ENCODE peak calls at places on chromosomes 3 and 15, in seven cellular contexts. Q, A, W, H, D, C and V are unnamed samples.

GRCh38 chr3:99419111-99419510 is 219.3 kb upstream of the COL8A1 start:
- DNase-seq in A (no peak), Q (no peak), W (no peak), H (peak; percentile 52), D (no peak), C (no peak), V (no peak)

GRCh38 chr3:32947466-32948238 is 3.8 kb upstream of the CCR4 start:
- DNase-seq in D (peak; percentile 88), Q (peak; percentile 91), W (peak; percentile 94), A (peak; percentile 88), H (peak; percentile 80), C (peak; percentile 91), V (no peak)

GRCh38 chr3:58672451-58672850 is 5.9 kb upstream of the FAM3D start:
- DNase-seq in Q (no peak), H (no peak), C (no peak), W (no peak), A (no peak), D (no peak), V (peak; percentile 11)

GRCh38 chr15:81111018-81111417 is 23.1 kb upstream of the CFAP161 start:
- DNase-seq in W (no peak), C (no peak), H (no peak), D (no peak), A (no peak), Q (no peak), V (no peak)

GRCh38 chr3:120449701-120450216 is 1.0 kb downstream of the FSTL1 start:
- DNase-seq in A (no peak), W (no peak), Q (no peak), D (no peak), H (no peak), C (no peak), V (peak; percentile 18)

GRCh38 chr3:154018100-154018696 is 103.0 kb upstream of the ARHGEF26 start:
- DNase-seq in Q (no peak), C (peak; percentile 27), H (peak; percentile 35), D (peak; percentile 65), W (peak; percentile 54), A (peak; percentile 8), V (no peak)

GRCh38 chr15:30930422-30930821 is 26.7 kb downstream of the FAN1 start:
- DNase-seq in H (no peak), D (no peak), Q (no peak), W (no peak), A (no peak), C (no peak), V (no peak)

GRCh38 chr3:107488942-107489341 is 33.8 kb upstream of the BBX start:
- DNase-seq in A (no peak), H (no peak), D (no peak), C (no peak), Q (no peak), W (no peak), V (no peak)

GRCh38 chr3:186105543-186105942 is 3.3 kb downstream of the ETV5 start:
- DNase-seq in W (no peak), Q (no peak), H (no peak), A (no peak), C (no peak), D (no peak), V (no peak)

GRCh38 chr3:73405000-73405399 is 219.7 kb downstream of the PDZRN3 start:
- DNase-seq in A (no peak), Q (no peak), C (no peak), H (no peak), W (no peak), D (no peak), V (no peak)

GRCh38 chr3:187713504-187713903 is 11.1 kb upstream of the RTP2 start:
- DNase-seq in C (no peak), Q (no peak), W (peak; percentile 42), D (no peak), A (peak; percentile 56), H (no peak), V (no peak)

GRCh38 chr15:50058231-50058630 is 60.8 kb downstream of the ATP8B4 start:
- DNase-seq in A (no peak), C (no peak), W (no peak), H (no peak), D (no peak), Q (no peak), V (no peak)

GRCh38 chr3:179036226-179036625 is 35.4 kb downstream of the ZMAT3 start:
- DNase-seq in A (no peak), H (no peak), C (no peak), W (no peak), D (no peak), Q (no peak), V (no peak)

GRCh38 chr3:47781326-47781684 is 388 bp downstream of the SMARCC1 start:
- DNase-seq in D (peak; percentile 72), H (no peak), Q (peak; percentile 87), A (peak; percentile 48), C (peak; percentile 81), W (peak; percentile 68), V (no peak)

GRCh38 chr15:36591534-36592411 is 12.3 kb downstream of the CDIN1 start:
- DNase-seq in Q (no peak), W (no peak), H (no peak), A (no peak), C (no peak), D (no peak), V (no peak)

GRCh38 chr3:138289701-138290100 is 40.0 kb downstream of the NME9 start:
- DNase-seq in C (no peak), H (no peak), A (no peak), Q (no peak), D (no peak), W (no peak), V (no peak)

GRCh38 chr3:195040094-195040493 is 230.9 kb downstream of the XXYLT1 start:
- DNase-seq in W (no peak), C (no peak), H (no peak), Q (no peak), A (no peak), D (no peak), V (no peak)

GRCh38 chr3:82627733-82628132 is 866.3 kb upstream of the GBE1 start:
- DNase-seq in Q (no peak), D (no peak), W (no peak), A (no peak), H (no peak), C (no peak), V (no peak)

GRCh38 chr3:70880416-70880815 is 568.0 kb upstream of the MDFIC2 start:
- DNase-seq in C (no peak), W (no peak), H (no peak), Q (no peak), A (no peak), D (no peak), V (no peak)

GRCh38 chr3:195084746-195085145 is 186.2 kb downstream of the XXYLT1 start:
- DNase-seq in H (no peak), C (no peak), A (no peak), D (no peak), Q (no peak), W (no peak), V (no peak)

GRCh38 chr3:86865506-86865905 is 125.4 kb downstream of the VGLL3 start:
- DNase-seq in D (no peak), C (no peak), A (no peak), W (no peak), Q (no peak), H (no peak), V (no peak)

GRCh38 chr15:63826513-63826912 is 7.2 kb downstream of the HERC1 start:
- DNase-seq in A (peak; percentile 18), D (no peak), C (no peak), Q (no peak), W (peak; percentile 42), H (no peak), V (no peak)

GRCh38 chr3:55708242-55708641 is 221.1 kb upstream of the WNT5A start:
- DNase-seq in D (no peak), H (no peak), A (no peak), C (no peak), Q (no peak), W (no peak), V (no peak)